ENCODE peak calls at places on chromosomes 3 and 15, in four cellular contexts. One of them, this sample, is unnamed.

GRCh38 chr15:25864966-25865365 is 1.8 kb upstream of the ATP10A start:
- DNase-seq in H1: no peak
- DNase-seq in GM12878: no peak
- DNase-seq in HepG2: no peak
- DNase-seq in this sample: no peak

GRCh38 chr15:76285241-76285825 is 25.9 kb downstream of the ETFA start:
- DNase-seq in H1: no peak
- DNase-seq in GM12878: no peak
- DNase-seq in HepG2: peak
- DNase-seq in this sample: no peak

GRCh38 chr15:76953913-76954312 is 22.4 kb downstream of the RCN2 start:
- DNase-seq in H1: no peak
- DNase-seq in HepG2: no peak
- DNase-seq in GM12878: no peak
- DNase-seq in this sample: no peak

GRCh38 chr3:87197531-87197930 is 29.6 kb upstream of the CHMP2B start:
- DNase-seq in H1: no peak
- DNase-seq in HepG2: no peak
- DNase-seq in GM12878: no peak
- DNase-seq in this sample: no peak

GRCh38 chr3:169627073-169627472 is 36.4 kb downstream of the MECOM start:
- DNase-seq in HepG2: no peak
- DNase-seq in H1: no peak
- DNase-seq in GM12878: no peak
- DNase-seq in this sample: no peak

GRCh38 chr3:51500632-51501131 is 867 bp upstream of the DCAF1 start:
- DNase-seq in H1: no peak
- DNase-seq in HepG2: no peak
- DNase-seq in GM12878: no peak
- DNase-seq in this sample: no peak

GRCh38 chr3:36895488-36896409 is 49.1 kb downstream of the TRANK1 start:
- DNase-seq in GM12878: no peak
- DNase-seq in H1: no peak
- DNase-seq in HepG2: no peak
- DNase-seq in this sample: no peak

GRCh38 chr3:24479816-24480215 is 14.8 kb downstream of the THRB start:
- DNase-seq in HepG2: no peak
- DNase-seq in GM12878: no peak
- DNase-seq in H1: no peak
- DNase-seq in this sample: no peak

GRCh38 chr3:139935866-139936817 is 1.2 kb downstream of the CLSTN2 start:
- DNase-seq in HepG2: no peak
- DNase-seq in H1: peak
- DNase-seq in GM12878: no peak
- DNase-seq in this sample: no peak

GRCh38 chr15:50257924-50258323 is 7.6 kb downstream of the HDC start:
- DNase-seq in GM12878: no peak
- DNase-seq in HepG2: no peak
- DNase-seq in H1: no peak
- DNase-seq in this sample: no peak

GRCh38 chr3:11077466-11077865 is 76.8 kb upstream of the HRH1 start:
- DNase-seq in H1: no peak
- DNase-seq in HepG2: no peak
- DNase-seq in GM12878: no peak
- DNase-seq in this sample: no peak

GRCh38 chr3:16369247-16369646 is 104.2 kb downstream of the OXNAD1 start:
- DNase-seq in GM12878: no peak
- DNase-seq in H1: no peak
- DNase-seq in HepG2: no peak
- DNase-seq in this sample: no peak

GRCh38 chr3:38560284-38560683 is 64.1 kb downstream of the EXOG start:
- DNase-seq in HepG2: no peak
- DNase-seq in GM12878: no peak
- DNase-seq in H1: no peak
- DNase-seq in this sample: no peak
- TF ChIP-seq CTCF in HepG2: no peak
- TF ChIP-seq CTCF in GM12878: no peak
- TF ChIP-seq CTCF in H1: no peak
- TF ChIP-seq CTCF in this sample: peak

DNA sequence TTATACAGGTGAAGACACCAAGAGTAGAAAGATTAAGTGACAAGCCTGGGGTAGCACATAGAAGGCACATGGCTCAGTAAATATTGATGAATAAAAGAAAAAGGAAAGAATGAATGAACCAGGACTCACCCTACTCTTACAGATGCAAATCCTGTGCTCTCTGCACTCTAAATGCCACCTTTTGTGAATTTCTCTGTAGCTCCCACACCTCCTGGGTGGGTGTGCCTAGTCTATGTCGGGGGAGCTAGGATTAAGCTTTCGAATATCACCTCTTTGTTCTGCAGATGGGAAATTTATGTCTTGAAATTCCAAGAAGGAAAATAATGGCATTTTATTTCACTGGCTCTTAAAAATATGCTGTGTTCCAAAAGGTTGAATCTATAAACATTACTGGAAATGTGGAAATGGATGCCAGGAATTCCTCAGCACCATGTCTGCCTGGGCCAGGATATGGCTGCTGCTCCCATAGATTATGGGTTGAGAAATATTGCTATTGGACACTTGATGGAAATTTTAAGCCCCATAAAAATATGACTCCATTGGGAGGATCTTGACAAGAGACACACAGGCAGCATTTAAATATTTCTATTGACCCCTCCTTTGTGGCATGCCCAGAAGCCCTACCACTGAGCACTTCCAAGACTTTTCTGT is 43.3 kb downstream of the CCNB2 start:
- DNase-seq in H1: no peak
- DNase-seq in GM12878: no peak
- DNase-seq in HepG2: no peak
- DNase-seq in this sample: no peak
- TF ChIP-seq POLR2AphosphoS5 in H1: no peak
- TF ChIP-seq POLR2AphosphoS5 in GM12878: no peak
- TF ChIP-seq POLR2AphosphoS5 in HepG2: no peak
- TF ChIP-seq POLR2AphosphoS5 in this sample: no peak

DNA sequence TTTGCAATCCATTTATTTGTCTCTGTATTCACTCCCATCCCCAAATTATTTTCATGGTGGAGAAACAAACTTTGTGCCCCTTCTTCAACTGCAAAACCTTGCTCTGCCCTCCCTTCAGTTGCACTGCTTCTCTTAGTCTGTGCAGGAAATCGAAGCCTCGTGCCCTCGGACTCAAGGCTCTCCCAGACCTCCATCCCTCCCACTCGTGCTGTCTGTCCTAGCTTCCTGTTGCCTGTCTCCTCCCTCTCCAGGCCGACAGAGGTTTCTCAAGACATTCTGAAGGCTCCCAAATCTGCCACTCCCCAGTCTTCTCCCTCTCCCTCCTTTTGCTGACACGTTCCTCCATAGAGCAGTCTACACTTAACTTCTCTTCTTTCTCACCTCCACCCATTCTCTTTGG is 177.6 kb downstream of the PDZRN3 start:
- DNase-seq in H1: no peak
- DNase-seq in HepG2: no peak
- DNase-seq in GM12878: no peak
- DNase-seq in this sample: no peak
- TF ChIP-seq KDM1A in H1: no peak
- TF ChIP-seq KDM1A in HepG2: no peak
- TF ChIP-seq KDM1A in GM12878: no peak
- TF ChIP-seq KDM1A in this sample: no peak

GRCh38 chr3:43687499-43687811 is 3.3 kb upstream of the ABHD5 start:
- DNase-seq in H1: no peak
- DNase-seq in GM12878: no peak
- DNase-seq in HepG2: no peak
- DNase-seq in this sample: no peak
- TF ChIP-seq CTCF in H1: no peak
- TF ChIP-seq CTCF in GM12878: no peak
- TF ChIP-seq CTCF in HepG2: no peak
- TF ChIP-seq CTCF in this sample: no peak

GRCh38 chr15:99029358-99029871 is 21.8 kb upstream of the PGPEP1L start:
- DNase-seq in HepG2: no peak
- DNase-seq in H1: no peak
- DNase-seq in GM12878: no peak
- DNase-seq in this sample: no peak
- TF ChIP-seq POLR2AphosphoS5 in HepG2: no peak
- TF ChIP-seq POLR2AphosphoS5 in H1: no peak
- TF ChIP-seq POLR2AphosphoS5 in GM12878: no peak
- TF ChIP-seq POLR2AphosphoS5 in this sample: no peak

GRCh38 chr3:134147411-134147810 is 103.2 kb downstream of the RYK start:
- DNase-seq in GM12878: no peak
- DNase-seq in HepG2: no peak
- DNase-seq in H1: no peak
- DNase-seq in this sample: no peak

GRCh38 chr3:134145183-134145582 is 105.5 kb downstream of the RYK start:
- DNase-seq in HepG2: no peak
- DNase-seq in H1: no peak
- DNase-seq in GM12878: no peak
- DNase-seq in this sample: no peak

GRCh38 chr3:134150476-134150875 is 100.2 kb downstream of the RYK start:
- DNase-seq in GM12878: no peak
- DNase-seq in HepG2: no peak
- DNase-seq in H1: no peak
- DNase-seq in this sample: no peak

GRCh38 chr3:134149286-134149685 is 101.4 kb downstream of the RYK start:
- DNase-seq in GM12878: no peak
- DNase-seq in HepG2: no peak
- DNase-seq in H1: no peak
- DNase-seq in this sample: no peak

DNA sequence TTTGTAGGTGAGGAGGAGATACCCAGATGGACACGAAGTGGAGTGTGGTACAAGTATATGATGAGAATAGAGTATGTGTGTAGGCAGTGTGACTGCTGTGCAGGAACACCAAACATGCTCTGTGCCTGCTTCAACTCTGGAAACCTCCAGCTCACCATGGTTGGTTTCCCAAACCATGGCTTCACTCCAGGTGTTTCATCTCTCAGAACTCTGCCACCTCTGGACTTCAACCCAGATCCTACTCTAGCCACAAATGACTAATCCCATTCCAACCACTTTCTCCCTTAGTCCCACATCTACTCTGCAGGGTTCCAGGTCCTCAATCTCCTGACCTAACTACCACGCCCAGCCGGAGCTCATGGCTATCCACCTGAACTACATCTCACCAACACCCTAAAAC is 102.1 kb downstream of the RYK start:
- DNase-seq in H1: no peak
- DNase-seq in HepG2: no peak
- DNase-seq in GM12878: no peak
- DNase-seq in this sample: no peak
- TF ChIP-seq KDM1A in H1: no peak
- TF ChIP-seq KDM1A in HepG2: no peak
- TF ChIP-seq KDM1A in GM12878: no peak
- TF ChIP-seq KDM1A in this sample: no peak

DNA sequence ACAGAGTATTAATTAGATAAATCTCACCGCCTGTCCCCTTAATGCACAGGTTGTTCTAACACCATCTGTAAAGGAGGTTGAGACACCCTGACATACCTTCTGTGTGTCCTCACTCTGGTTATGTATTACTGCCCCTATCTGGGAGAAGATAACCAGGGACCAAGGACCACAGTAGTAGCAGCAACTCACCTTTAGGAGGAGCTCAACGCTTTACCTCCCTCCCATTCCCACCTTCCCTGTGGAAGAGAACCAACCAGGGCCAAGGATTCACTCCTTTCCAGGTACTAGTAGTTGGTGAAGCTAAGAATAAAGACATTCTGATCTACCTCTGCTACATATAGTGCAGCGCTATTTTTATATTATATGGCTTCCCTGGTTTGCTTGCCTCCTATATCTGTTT is 232.6 kb downstream of the MEX3B start:
- DNase-seq in HepG2: no peak
- DNase-seq in H1: no peak
- DNase-seq in GM12878: no peak
- DNase-seq in this sample: peak
- TF ChIP-seq CTCF in HepG2: peak
- TF ChIP-seq CTCF in H1: peak
- TF ChIP-seq CTCF in GM12878: no peak
- TF ChIP-seq CTCF in this sample: peak

GRCh38 chr15:70636540-70637165 is 126.7 kb downstream of the UACA start:
- DNase-seq in H1: no peak
- DNase-seq in HepG2: peak
- DNase-seq in GM12878: no peak
- DNase-seq in this sample: no peak
- TF ChIP-seq POLR2AphosphoS5 in H1: no peak
- TF ChIP-seq POLR2AphosphoS5 in HepG2: no peak
- TF ChIP-seq POLR2AphosphoS5 in GM12878: no peak
- TF ChIP-seq POLR2AphosphoS5 in this sample: no peak

DNA sequence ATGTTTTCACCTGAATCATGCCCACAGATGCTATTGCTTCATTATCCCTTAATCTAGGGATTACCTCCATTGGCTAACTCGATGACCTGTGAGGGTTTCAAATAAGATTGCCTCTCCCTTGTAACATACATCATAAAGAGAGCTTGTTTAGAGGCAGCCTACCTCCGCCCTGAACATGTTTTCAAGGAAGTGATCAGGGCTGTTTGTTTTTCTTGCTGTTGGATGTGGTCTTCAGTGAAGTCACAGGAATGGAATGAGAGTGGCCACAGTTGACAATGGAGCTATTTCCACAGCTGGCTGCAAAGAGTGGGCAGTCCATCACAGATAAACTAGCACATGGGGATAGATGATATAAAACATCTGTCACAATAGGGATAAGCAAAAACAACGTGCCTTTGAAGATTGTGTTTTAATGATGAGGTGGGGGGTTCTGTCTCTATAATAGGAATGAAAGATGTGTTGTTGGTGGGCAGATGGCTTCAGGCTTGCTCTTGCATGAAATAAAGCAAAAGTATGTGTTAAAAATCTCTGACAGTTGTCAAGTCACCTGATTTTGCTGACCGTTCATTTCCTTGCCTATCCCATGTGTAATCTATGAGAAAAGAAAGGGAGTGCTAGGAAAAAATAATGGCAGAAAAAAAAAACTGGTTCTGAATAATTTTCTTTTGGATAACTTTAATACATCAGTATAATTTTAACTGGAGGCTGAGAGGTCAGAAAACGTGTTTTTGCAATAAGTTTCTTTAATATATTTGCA is 642.3 kb downstream of the RBMS3 start:
- DNase-seq in HepG2: peak
- DNase-seq in GM12878: no peak
- DNase-seq in H1: no peak
- DNase-seq in this sample: no peak
- TF ChIP-seq KDM1A in HepG2: no peak
- TF ChIP-seq KDM1A in GM12878: no peak
- TF ChIP-seq KDM1A in H1: no peak
- TF ChIP-seq KDM1A in this sample: no peak

GRCh38 chr3:80788914-80789313 is 972.5 kb downstream of the GBE1 start:
- DNase-seq in GM12878: no peak
- DNase-seq in H1: no peak
- DNase-seq in HepG2: no peak
- DNase-seq in this sample: no peak

GRCh38 chr3:80785875-80786274 is 975.6 kb downstream of the GBE1 start:
- DNase-seq in GM12878: no peak
- DNase-seq in H1: no peak
- DNase-seq in HepG2: no peak
- DNase-seq in this sample: no peak

DNA sequence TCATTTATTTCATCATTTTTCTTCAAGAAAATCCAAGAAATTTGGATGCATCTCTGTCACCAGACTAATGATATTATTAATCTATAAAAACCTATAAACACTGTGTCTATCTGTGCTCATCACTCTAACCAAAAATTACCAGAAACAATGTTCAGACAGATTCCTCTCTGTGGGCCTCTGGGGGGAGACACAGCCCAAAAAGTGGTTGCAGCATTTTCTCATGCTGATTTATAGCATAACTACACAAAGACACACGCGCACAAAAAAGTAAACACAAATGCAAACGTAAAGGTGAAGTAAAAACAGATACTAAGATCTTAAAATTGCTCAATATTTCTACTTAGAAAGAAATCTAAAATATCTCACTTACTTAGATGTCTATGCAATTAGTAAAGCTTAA is 976.0 kb downstream of the GBE1 start:
- DNase-seq in GM12878: no peak
- DNase-seq in HepG2: peak
- DNase-seq in H1: no peak
- DNase-seq in this sample: no peak
- TF ChIP-seq CTCF in GM12878: no peak
- TF ChIP-seq CTCF in HepG2: peak
- TF ChIP-seq CTCF in H1: peak
- TF ChIP-seq CTCF in this sample: no peak

This sample was measured in K562.